ENCODE peak calls at places on chromosomes 5 and 9, in eight cellular contexts. H is pancreas, F is prostate gland, Q is adrenal gland, M is upper lobe of right lung, L is GM23338, D is brain microvascular endothelial cell, I is IMR-90. A is an unnamed sample.

GRCh38 chr9:124267271-124267807 is 9.6 kb downstream of the NEK6 start:
- DNase-seq in H (peak; percentile 71), F (peak; percentile 95), Q (no peak), M (peak; percentile 94), L (no peak), D (peak; percentile 70), I (peak; percentile 85), A (no peak)

GRCh38 chr5:157025093-157025698 is 33.7 kb downstream of the HAVCR1 start:
- DNase-seq in H (no peak), F (no peak), Q (no peak), M (no peak), L (no peak), D (no peak), I (no peak), A (no peak)

GRCh38 chr9:101543098-101543735 is 9.6 kb downstream of the RNF20 start:
- DNase-seq in H (no peak), F (peak; percentile 58), Q (no peak), M (no peak), L (no peak), D (no peak), I (no peak), A (no peak)

GRCh38 chr9:114588671-114589526 is 1.3 kb downstream of the ATP6V1G1 start:
- DNase-seq in H (no peak), F (no peak), Q (no peak), M (no peak), L (peak; percentile 32), D (peak; percentile 27), I (peak; percentile 84), A (no peak)

GRCh38 chr5:151659001-151659754 is 27.5 kb downstream of the SPARC start:
- DNase-seq in H (peak; percentile 64), F (peak; percentile 49), Q (peak; percentile 90), M (peak; percentile 88), L (peak; percentile 88), D (peak; percentile 75), I (peak; percentile 80), A (peak; percentile 93)

GRCh38 chr5:51411917-51412316 is 28.7 kb downstream of the ISL1 start:
- DNase-seq in H (no peak), F (no peak), Q (no peak), M (no peak), L (no peak), D (no peak), I (no peak), A (no peak)

GRCh38 chr5:80254767-80255424 is 952 bp downstream of the SERINC5 start:
- DNase-seq in H (no peak), F (peak; percentile 47), Q (peak; percentile 57), M (no peak), L (no peak), D (peak; percentile 30), I (peak; percentile 28), A (no peak)

GRCh38 chr9:136937186-136938001 is 7.1 kb downstream of the FBXW5 start:
- DNase-seq in H (no peak), F (no peak), Q (no peak), M (peak; percentile 48), L (no peak), D (no peak), I (no peak), A (no peak)

GRCh38 chr9:75027187-75028107 is 646 bp downstream of the CARNMT1 start:
- DNase-seq in H (peak; percentile 76), F (peak; percentile 40), Q (peak; percentile 87), M (peak; percentile 88), L (peak; percentile 63), D (peak; percentile 27), I (peak; percentile 45), A (peak; percentile 86)

GRCh38 chr5:126455728-126456127 is 32.5 kb downstream of the GRAMD2B start:
- DNase-seq in H (no peak), F (no peak), Q (no peak), M (no peak), L (no peak), D (no peak), I (no peak), A (no peak)

GRCh38 chr5:123414975-123415374 is 8.2 kb downstream of the CEP120 start:
- DNase-seq in H (no peak), F (no peak), Q (no peak), M (no peak), L (no peak), D (no peak), I (no peak), A (no peak)

GRCh38 chr5:143106175-143106574 is 297.3 kb downstream of the NR3C1 start:
- DNase-seq in H (peak; percentile 60), F (no peak), Q (peak; percentile 65), M (no peak), L (peak; percentile 35), D (peak; percentile 16), I (peak; percentile 77), A (no peak)

GRCh38 chr9:36878986-36879982 is 154.8 kb downstream of the PAX5 start:
- DNase-seq in H (no peak), F (peak; percentile 19), Q (no peak), M (no peak), L (no peak), D (no peak), I (no peak), A (peak; percentile 53)

GRCh38 chr5:56516441-56516840 is 283.3 kb upstream of the ANKRD55 start:
- DNase-seq in H (no peak), F (no peak), Q (no peak), M (no peak), L (no peak), D (no peak), I (no peak), A (no peak)

GRCh38 chr9:98708103-98708932 is 417 bp downstream of the GABBR2 start:
- DNase-seq in H (no peak), F (no peak), Q (no peak), M (no peak), L (peak; percentile 37), D (no peak), I (no peak), A (no peak)

GRCh38 chr9:98709968-98710965 is 1.5 kb upstream of the GABBR2 start:
- DNase-seq in H (no peak), F (no peak), Q (no peak), M (no peak), L (peak; percentile 71), D (peak; percentile 35), I (peak; percentile 73), A (no peak)

GRCh38 chr9:98707158-98708102 is 1.3 kb downstream of the GABBR2 start:
- DNase-seq in H (peak; percentile 27), F (peak; percentile 15), Q (peak; percentile 68), M (peak; percentile 70), L (peak; percentile 94), D (peak; percentile 52), I (peak; percentile 85), A (no peak)

GRCh38 chr9:98706651-98707103 is 2.1 kb downstream of the GABBR2 start:
- DNase-seq in H (no peak), F (no peak), Q (no peak), M (no peak), L (no peak), D (peak; percentile 3), I (peak; percentile 52), A (no peak)

DNA sequence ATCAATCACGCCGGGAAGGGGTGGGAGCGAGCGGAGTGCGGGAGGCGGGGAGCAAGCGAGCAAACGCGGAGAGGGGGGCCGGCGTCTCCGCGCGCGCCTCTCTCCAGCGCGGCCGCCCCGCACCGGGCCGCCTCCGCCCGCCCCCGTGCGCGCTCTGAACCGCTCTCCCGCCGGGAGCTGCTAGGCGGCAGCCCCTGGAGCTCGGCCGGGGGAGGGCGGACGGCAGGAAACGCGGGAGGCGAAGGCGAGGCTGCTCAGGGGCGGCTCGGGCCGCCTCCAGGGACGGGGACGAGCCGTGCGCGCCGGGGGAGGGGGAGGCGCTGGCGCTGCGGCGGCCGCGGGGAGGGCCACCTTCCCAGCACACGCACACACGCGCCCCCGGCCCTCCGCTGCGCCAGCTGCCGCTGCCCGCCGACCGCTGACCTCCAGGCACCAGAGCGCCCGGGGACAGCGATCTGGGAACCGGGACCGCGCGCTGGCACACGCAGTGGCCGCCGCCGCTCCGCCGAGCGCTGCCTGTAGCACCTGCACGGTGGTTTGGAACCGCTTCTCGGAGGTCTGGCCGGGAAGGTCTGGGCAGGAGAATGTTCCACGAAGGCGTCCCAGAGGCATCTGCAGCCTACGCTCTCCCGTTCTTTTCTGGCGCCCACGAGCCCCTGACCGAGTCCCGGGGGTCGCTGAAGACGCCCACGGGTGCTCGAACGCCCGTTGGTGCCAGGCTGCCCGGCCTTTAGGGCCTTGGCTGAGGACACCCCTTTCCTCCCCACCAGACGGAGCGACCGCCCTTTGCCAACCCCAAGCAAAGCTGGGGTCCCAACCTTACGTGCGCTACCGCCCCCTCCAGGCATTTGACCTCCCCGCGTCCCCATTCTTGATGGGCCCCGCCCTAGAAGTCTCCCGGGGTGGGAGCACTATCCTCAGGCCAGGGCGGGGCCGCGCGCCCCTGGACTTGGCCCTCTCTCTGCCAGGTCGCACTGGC is at the start of gene GABBR2:
- DNase-seq in H (no peak), F (no peak), Q (no peak), M (no peak), L (peak; percentile 68), D (no peak), I (peak; percentile 4), A (no peak)
- TF ChIP-seq CTCF in H (no peak), F (no peak), Q (no peak), M (no peak), L (peak; percentile 64), D (no peak), I (no peak), A (no peak)

GRCh38 chr9:6506571-6506970 is 93.6 kb downstream of the UHRF2 start:
- DNase-seq in H (no peak), F (no peak), Q (no peak), M (no peak), L (no peak), D (no peak), I (peak; percentile 48), A (no peak)
- H3K27ac ChIP-seq in H (no peak overlapping the region), F (no peak overlapping the region), Q (no peak overlapping the region), M (no peak overlapping the region), L (peak overlapping the region; percentile 11), D (no peak overlapping the region), I (no peak overlapping the region), A (no peak overlapping the region)

GRCh38 chr5:89992201-89992600 is 417.4 kb downstream of the CETN3 start:
- DNase-seq in H (no peak), F (no peak), Q (no peak), M (no peak), L (no peak), D (no peak), I (no peak), A (no peak)

GRCh38 chr5:89994266-89994665 is 415.3 kb downstream of the CETN3 start:
- DNase-seq in H (no peak), F (no peak), Q (no peak), M (no peak), L (no peak), D (no peak), I (no peak), A (no peak)

GRCh38 chr5:89989831-89990230 is 419.7 kb downstream of the CETN3 start:
- DNase-seq in H (no peak), F (no peak), Q (no peak), M (no peak), L (no peak), D (no peak), I (no peak), A (no peak)

GRCh38 chr5:89988998-89989690 is 420.4 kb downstream of the CETN3 start:
- DNase-seq in H (no peak), F (no peak), Q (no peak), M (no peak), L (no peak), D (peak; percentile 38), I (no peak), A (no peak)

GRCh38 chr5:89991592-89991991 is 418.0 kb downstream of the CETN3 start:
- DNase-seq in H (no peak), F (no peak), Q (no peak), M (no peak), L (no peak), D (no peak), I (no peak), A (no peak)
- TF ChIP-seq CTCF in H (no peak), F (no peak), Q (no peak), M (no peak), L (no peak), D (no peak), I (no peak), A (no peak)

GRCh38 chr5:1292139-1292538 is 2.7 kb downstream of the TERT start:
- DNase-seq in H (no peak), F (no peak), Q (no peak), M (peak; percentile 3), L (no peak), D (no peak), I (no peak), A (peak; percentile 41)
- H3K27ac ChIP-seq in H (no peak overlapping the region), F (no peak overlapping the region), Q (no peak overlapping the region), M (no peak overlapping the region), L (no peak overlapping the region), D (no peak overlapping the region), I (no peak overlapping the region), A (no peak overlapping the region)

A was measured in sigmoid colon.